ENCODE peak calls at places on chromosomes 1 and 21, in five cellular contexts. C is cardiac muscle cell, H is glutamatergic neuron, Q is fibroblast of gingiva, D is CMK. K is an unnamed sample.

GRCh38 chr1:226893936-226894335 is 23.5 kb downstream of the PSEN2 start:
- DNase-seq in C (no peak), H (no peak), Q (no peak), D (no peak), K (no peak)

GRCh38 chr1:109713636-109714035 is 1.6 kb downstream of the GSTM5 start:
- DNase-seq in C (no peak), H (no peak), Q (peak; percentile 0), D (no peak), K (no peak)

GRCh38 chr1:192759104-192759503 is 49.7 kb upstream of the RGS2 start:
- DNase-seq in C (no peak), H (no peak), Q (no peak), D (no peak), K (no peak)

GRCh38 chr1:55323760-55324159 is 108.6 kb upstream of the USP24 start:
- DNase-seq in C (no peak), H (no peak), Q (no peak), D (no peak), K (no peak)

GRCh38 chr21:15278279-15278678 is 213.5 kb upstream of the NRIP1 start:
- DNase-seq in C (no peak), H (no peak), Q (no peak), D (no peak), K (no peak)

GRCh38 chr1:9100471-9101043 is 28.3 kb downstream of the GPR157 start:
- DNase-seq in C (no peak), H (no peak), Q (no peak), D (no peak), K (no peak)

GRCh38 chr1:161849518-161849917 is 83.4 kb downstream of the ATF6 start:
- DNase-seq in C (no peak), H (no peak), Q (no peak), D (no peak), K (no peak)

GRCh38 chr21:34369741-34370140 is 5.6 kb upstream of the SMIM11 start:
- DNase-seq in C (no peak), H (no peak), Q (no peak), D (no peak), K (no peak)

GRCh38 chr1:70227439-70227838 is 6.3 kb downstream of the SRSF11 start:
- DNase-seq in C (peak; percentile 29), H (no peak), Q (peak; percentile 23), D (no peak), K (no peak)

GRCh38 chr1:183711691-183712401 is 58.7 kb upstream of the APOBEC4 start:
- DNase-seq in C (peak; percentile 82), H (no peak), Q (peak; percentile 48), D (no peak), K (no peak)

GRCh38 chr1:235831148-235831547 is 35.6 kb downstream of the LYST start:
- DNase-seq in C (no peak), H (no peak), Q (peak; percentile 78), D (no peak), K (no peak)

GRCh38 chr1:175863291-175864050 is 120.1 kb upstream of the TNR start:
- DNase-seq in C (no peak), H (no peak), Q (no peak), D (no peak), K (peak; percentile 32)

GRCh38 chr1:167545349-167545748 is 8.2 kb downstream of the CREG1 start:
- DNase-seq in C (no peak), H (no peak), Q (no peak), D (no peak), K (no peak)

GRCh38 chr1:119737040-119737682 is 25.4 kb downstream of the PHGDH start:
- DNase-seq in C (peak; percentile 32), H (no peak), Q (no peak), D (peak; percentile 57), K (no peak)

GRCh38 chr1:101262060-101262459 is 25.2 kb downstream of the S1PR1 start:
- DNase-seq in C (no peak), H (no peak), Q (no peak), D (no peak), K (no peak)

GRCh38 chr1:8152731-8153702 is 126.9 kb upstream of the ERRFI1 start:
- DNase-seq in C (no peak), H (no peak), Q (no peak), D (no peak), K (peak; percentile 15)

GRCh38 chr1:236754525-236755210 is 40.4 kb upstream of the MTR start:
- DNase-seq in C (no peak), H (no peak), Q (no peak), D (no peak), K (no peak)

GRCh38 chr21:17512245-17513213 is at the start of gene CXADR:
- DNase-seq in C (peak; percentile 94), H (peak; percentile 89), Q (no peak), D (peak; percentile 15), K (peak; percentile 87)

GRCh38 chr1:53111073-53111556 is 31.3 kb downstream of the SLC1A7 start:
- DNase-seq in C (no peak), H (no peak), Q (no peak), D (no peak), K (no peak)

GRCh38 chr1:36157115-36157903 is 1.3 kb downstream of the MAP7D1 start:
- DNase-seq in C (no peak), H (no peak), Q (no peak), D (no peak), K (peak; percentile 43)

GRCh38 chr1:26336477-26337205 is 17.3 kb downstream of the CRYBG2 start:
- DNase-seq in C (peak; percentile 76), H (peak; percentile 74), Q (no peak), D (no peak), K (peak; percentile 95)

GRCh38 chr1:221734187-221734586 is 7.7 kb downstream of the DUSP10 start:
- DNase-seq in C (no peak), H (no peak), Q (no peak), D (no peak), K (no peak)

GRCh38 chr21:38355353-38355752 is 98.6 kb downstream of the KCNJ15 start:
- DNase-seq in C (no peak), H (no peak), Q (no peak), D (no peak), K (no peak)

GRCh38 chr1:24828183-24828886 is 83.1 kb downstream of the CLIC4 start:
- DNase-seq in C (no peak), H (no peak), Q (no peak), D (no peak), K (no peak)

GRCh38 chr1:38038836-38039235 is 7.8 kb downstream of the POU3F1 start:
- DNase-seq in C (no peak), H (no peak), Q (no peak), D (no peak), K (no peak)

GRCh38 chr1:27868932-27869718 is 3.2 kb upstream of the THEMIS2 start:
- DNase-seq in C (no peak), H (no peak), Q (no peak), D (peak; percentile 96), K (no peak)

GRCh38 chr1:202173993-202174392 is 13.6 kb upstream of the PTPN7 start:
- DNase-seq in C (no peak), H (no peak), Q (no peak), D (no peak), K (no peak)

K was measured in HAP-1.